ENCODE peak calls at places on chromosomes 13 and 19, in ten cellular contexts. One of them, this sample, is unnamed.

GRCh38 chr19:4232614-4233281 is 3.4 kb downstream of the EBI3 start:
- DNase-seq in sigmoid colon: no peak
- DNase-seq in transverse colon: no peak
- DNase-seq in GM12892: no peak
- DNase-seq in esophagus muscularis mucosa: no peak
- DNase-seq in GM23338: no peak
- DNase-seq in suprapubic skin: no peak
- DNase-seq in prostate gland: no peak
- DNase-seq in breast epithelium: no peak
- DNase-seq in Panc1: no peak
- DNase-seq in this sample: no peak

GRCh38 chr13:90510319-90510718 is 837.2 kb upstream of the MIR17HG start:
- DNase-seq in sigmoid colon: no peak
- DNase-seq in transverse colon: no peak
- DNase-seq in GM12892: no peak
- DNase-seq in esophagus muscularis mucosa: no peak
- DNase-seq in GM23338: no peak
- DNase-seq in suprapubic skin: no peak
- DNase-seq in prostate gland: no peak
- DNase-seq in breast epithelium: no peak
- DNase-seq in Panc1: no peak
- DNase-seq in this sample: no peak

GRCh38 chr13:75299206-75299605 is 182.8 kb downstream of the TBC1D4 start:
- DNase-seq in sigmoid colon: no peak
- DNase-seq in transverse colon: no peak
- DNase-seq in GM12892: no peak
- DNase-seq in esophagus muscularis mucosa: no peak
- DNase-seq in GM23338: no peak
- DNase-seq in suprapubic skin: no peak
- DNase-seq in prostate gland: no peak
- DNase-seq in breast epithelium: no peak
- DNase-seq in Panc1: no peak
- DNase-seq in this sample: no peak

GRCh38 chr19:21940684-21941083 is 70.1 kb downstream of the ZNF208 start:
- DNase-seq in sigmoid colon: no peak
- DNase-seq in transverse colon: no peak
- DNase-seq in GM12892: no peak
- DNase-seq in esophagus muscularis mucosa: no peak
- DNase-seq in GM23338: no peak
- DNase-seq in suprapubic skin: no peak
- DNase-seq in prostate gland: no peak
- DNase-seq in breast epithelium: no peak
- DNase-seq in Panc1: no peak
- DNase-seq in this sample: no peak

GRCh38 chr13:52455677-52456041 is 381 bp downstream of the CKAP2 start:
- DNase-seq in sigmoid colon: peak
- DNase-seq in transverse colon: peak
- DNase-seq in GM12892: peak
- DNase-seq in esophagus muscularis mucosa: peak
- DNase-seq in GM23338: peak
- DNase-seq in suprapubic skin: peak
- DNase-seq in prostate gland: peak
- DNase-seq in breast epithelium: no peak
- DNase-seq in Panc1: peak
- DNase-seq in this sample: peak

GRCh38 chr13:111171629-111172028 is 56.5 kb downstream of the ARHGEF7 start:
- DNase-seq in sigmoid colon: no peak
- DNase-seq in transverse colon: no peak
- DNase-seq in GM12892: no peak
- DNase-seq in esophagus muscularis mucosa: no peak
- DNase-seq in GM23338: no peak
- DNase-seq in suprapubic skin: no peak
- DNase-seq in prostate gland: no peak
- DNase-seq in breast epithelium: no peak
- DNase-seq in Panc1: no peak
- DNase-seq in this sample: no peak

GRCh38 chr13:25686831-25687495 is 315.2 kb downstream of the ATP8A2 start:
- DNase-seq in sigmoid colon: no peak
- DNase-seq in transverse colon: no peak
- DNase-seq in GM12892: no peak
- DNase-seq in esophagus muscularis mucosa: peak
- DNase-seq in GM23338: no peak
- DNase-seq in suprapubic skin: no peak
- DNase-seq in prostate gland: no peak
- DNase-seq in breast epithelium: no peak
- DNase-seq in Panc1: no peak
- DNase-seq in this sample: no peak

GRCh38 chr13:110244926-110245325 is 62.0 kb downstream of the COL4A1 start:
- DNase-seq in sigmoid colon: no peak
- DNase-seq in transverse colon: no peak
- DNase-seq in GM12892: no peak
- DNase-seq in esophagus muscularis mucosa: peak
- DNase-seq in GM23338: no peak
- DNase-seq in suprapubic skin: no peak
- DNase-seq in prostate gland: no peak
- DNase-seq in breast epithelium: no peak
- DNase-seq in Panc1: no peak
- DNase-seq in this sample: no peak

GRCh38 chr19:41205995-41206394 is 13.0 kb downstream of the CYP2S1 start:
- DNase-seq in sigmoid colon: no peak
- DNase-seq in transverse colon: no peak
- DNase-seq in GM12892: no peak
- DNase-seq in esophagus muscularis mucosa: no peak
- DNase-seq in GM23338: no peak
- DNase-seq in suprapubic skin: no peak
- DNase-seq in prostate gland: no peak
- DNase-seq in breast epithelium: no peak
- DNase-seq in Panc1: no peak
- DNase-seq in this sample: no peak

GRCh38 chr13:25214371-25215252 is 42.5 kb upstream of the AMER2 start:
- DNase-seq in sigmoid colon: peak
- DNase-seq in transverse colon: no peak
- DNase-seq in GM12892: no peak
- DNase-seq in esophagus muscularis mucosa: no peak
- DNase-seq in GM23338: peak
- DNase-seq in suprapubic skin: no peak
- DNase-seq in prostate gland: no peak
- DNase-seq in breast epithelium: no peak
- DNase-seq in Panc1: no peak
- DNase-seq in this sample: no peak

DNA sequence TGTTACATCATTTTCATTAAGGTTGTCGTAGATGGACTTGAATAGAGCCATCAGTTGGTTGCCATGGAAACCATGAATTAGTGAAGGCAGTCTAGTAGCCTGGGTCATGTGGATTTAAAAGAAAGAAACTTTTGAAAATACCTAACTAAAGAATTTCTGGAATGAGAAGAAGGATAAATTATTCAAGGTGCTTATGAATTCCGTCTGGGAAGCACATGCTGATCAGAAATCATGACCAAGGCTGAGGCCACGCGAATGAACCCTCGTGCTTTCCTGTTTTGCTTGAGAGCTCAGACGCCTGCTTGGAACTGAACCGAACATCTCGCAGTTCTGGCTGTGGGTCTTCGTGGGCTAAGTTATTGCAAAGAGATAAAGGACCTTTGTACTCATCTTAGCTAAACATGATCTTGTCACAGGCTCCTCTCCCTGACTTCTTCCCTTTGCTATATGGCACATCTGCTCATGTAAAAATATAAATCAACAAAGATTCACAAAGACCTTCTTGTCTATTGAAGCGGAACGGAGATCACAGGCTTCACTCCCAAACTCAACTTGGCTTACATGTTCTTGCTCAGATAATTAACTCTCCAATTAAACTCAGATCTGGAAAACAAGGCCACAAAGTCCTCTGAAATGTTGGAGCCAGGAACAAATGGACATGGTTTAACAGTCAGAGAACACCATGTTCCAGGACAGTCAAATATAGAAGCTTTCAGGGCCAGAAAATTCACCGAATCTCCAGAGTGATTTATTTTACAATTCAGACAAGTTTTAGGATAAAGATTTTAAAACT is 140.1 kb downstream of the NUFIP1 start:
- DNase-seq in sigmoid colon: no peak
- DNase-seq in transverse colon: no peak
- DNase-seq in GM12892: no peak
- DNase-seq in esophagus muscularis mucosa: no peak
- DNase-seq in GM23338: peak
- DNase-seq in suprapubic skin: no peak
- DNase-seq in prostate gland: peak
- DNase-seq in breast epithelium: peak
- DNase-seq in Panc1: no peak
- DNase-seq in this sample: no peak
- TF ChIP-seq POLR2AphosphoS5 in sigmoid colon: no peak
- TF ChIP-seq POLR2AphosphoS5 in transverse colon: no peak
- TF ChIP-seq POLR2AphosphoS5 in GM12892: no peak
- TF ChIP-seq POLR2AphosphoS5 in esophagus muscularis mucosa: peak
- TF ChIP-seq POLR2AphosphoS5 in GM23338: no peak
- TF ChIP-seq POLR2AphosphoS5 in suprapubic skin: no peak
- TF ChIP-seq POLR2AphosphoS5 in prostate gland: peak
- TF ChIP-seq POLR2AphosphoS5 in breast epithelium: no peak
- TF ChIP-seq POLR2AphosphoS5 in Panc1: no peak
- TF ChIP-seq POLR2AphosphoS5 in this sample: peak

GRCh38 chr13:49637989-49638388 is 9.7 kb downstream of the ARL11 start:
- DNase-seq in sigmoid colon: no peak
- DNase-seq in transverse colon: no peak
- DNase-seq in GM12892: no peak
- DNase-seq in esophagus muscularis mucosa: no peak
- DNase-seq in GM23338: no peak
- DNase-seq in suprapubic skin: no peak
- DNase-seq in prostate gland: no peak
- DNase-seq in breast epithelium: no peak
- DNase-seq in Panc1: no peak
- DNase-seq in this sample: no peak

GRCh38 chr13:49638416-49639072 is 10.2 kb downstream of the ARL11 start:
- DNase-seq in sigmoid colon: no peak
- DNase-seq in transverse colon: no peak
- DNase-seq in GM12892: no peak
- DNase-seq in esophagus muscularis mucosa: no peak
- DNase-seq in GM23338: no peak
- DNase-seq in suprapubic skin: no peak
- DNase-seq in prostate gland: no peak
- DNase-seq in breast epithelium: no peak
- DNase-seq in Panc1: no peak
- DNase-seq in this sample: no peak

GRCh38 chr13:49636705-49637104 is 8.4 kb downstream of the ARL11 start:
- DNase-seq in sigmoid colon: no peak
- DNase-seq in transverse colon: no peak
- DNase-seq in GM12892: no peak
- DNase-seq in esophagus muscularis mucosa: no peak
- DNase-seq in GM23338: no peak
- DNase-seq in suprapubic skin: no peak
- DNase-seq in prostate gland: no peak
- DNase-seq in breast epithelium: no peak
- DNase-seq in Panc1: no peak
- DNase-seq in this sample: no peak

GRCh38 chr13:49633687-49634086 is 5.4 kb downstream of the ARL11 start:
- DNase-seq in sigmoid colon: no peak
- DNase-seq in transverse colon: no peak
- DNase-seq in GM12892: no peak
- DNase-seq in esophagus muscularis mucosa: no peak
- DNase-seq in GM23338: no peak
- DNase-seq in suprapubic skin: no peak
- DNase-seq in prostate gland: no peak
- DNase-seq in breast epithelium: no peak
- DNase-seq in Panc1: no peak
- DNase-seq in this sample: no peak

GRCh38 chr13:49635599-49636433 is 7.5 kb downstream of the ARL11 start:
- DNase-seq in sigmoid colon: no peak
- DNase-seq in transverse colon: no peak
- DNase-seq in GM12892: no peak
- DNase-seq in esophagus muscularis mucosa: no peak
- DNase-seq in GM23338: peak
- DNase-seq in suprapubic skin: no peak
- DNase-seq in prostate gland: no peak
- DNase-seq in breast epithelium: no peak
- DNase-seq in Panc1: no peak
- DNase-seq in this sample: peak
- TF ChIP-seq POLR2AphosphoS5 in sigmoid colon: no peak
- TF ChIP-seq POLR2AphosphoS5 in transverse colon: no peak
- TF ChIP-seq POLR2AphosphoS5 in GM12892: no peak
- TF ChIP-seq POLR2AphosphoS5 in esophagus muscularis mucosa: no peak
- TF ChIP-seq POLR2AphosphoS5 in GM23338: peak
- TF ChIP-seq POLR2AphosphoS5 in suprapubic skin: no peak
- TF ChIP-seq POLR2AphosphoS5 in prostate gland: no peak
- TF ChIP-seq POLR2AphosphoS5 in breast epithelium: no peak
- TF ChIP-seq POLR2AphosphoS5 in Panc1: no peak
- TF ChIP-seq POLR2AphosphoS5 in this sample: no peak

GRCh38 chr19:3056454-3057016 is 5.8 kb downstream of the TLE5 start:
- DNase-seq in sigmoid colon: no peak
- DNase-seq in transverse colon: no peak
- DNase-seq in GM12892: no peak
- DNase-seq in esophagus muscularis mucosa: no peak
- DNase-seq in GM23338: no peak
- DNase-seq in suprapubic skin: no peak
- DNase-seq in prostate gland: no peak
- DNase-seq in breast epithelium: no peak
- DNase-seq in Panc1: no peak
- DNase-seq in this sample: no peak
- TF ChIP-seq POLR2AphosphoS5 in sigmoid colon: no peak
- TF ChIP-seq POLR2AphosphoS5 in transverse colon: no peak
- TF ChIP-seq POLR2AphosphoS5 in GM12892: peak
- TF ChIP-seq POLR2AphosphoS5 in esophagus muscularis mucosa: no peak
- TF ChIP-seq POLR2AphosphoS5 in GM23338: no peak
- TF ChIP-seq POLR2AphosphoS5 in suprapubic skin: no peak
- TF ChIP-seq POLR2AphosphoS5 in prostate gland: no peak
- TF ChIP-seq POLR2AphosphoS5 in breast epithelium: no peak
- TF ChIP-seq POLR2AphosphoS5 in Panc1: no peak
- TF ChIP-seq POLR2AphosphoS5 in this sample: no peak

GRCh38 chr19:35042954-35043604 is 1.6 kb downstream of the HPN start:
- DNase-seq in sigmoid colon: no peak
- DNase-seq in transverse colon: no peak
- DNase-seq in GM12892: no peak
- DNase-seq in esophagus muscularis mucosa: no peak
- DNase-seq in GM23338: no peak
- DNase-seq in suprapubic skin: no peak
- DNase-seq in prostate gland: no peak
- DNase-seq in breast epithelium: no peak
- DNase-seq in Panc1: no peak
- DNase-seq in this sample: no peak

GRCh38 chr19:35040826-35041547 is 534 bp upstream of the HPN start:
- DNase-seq in sigmoid colon: peak
- DNase-seq in transverse colon: peak
- DNase-seq in GM12892: no peak
- DNase-seq in esophagus muscularis mucosa: peak
- DNase-seq in GM23338: peak
- DNase-seq in suprapubic skin: peak
- DNase-seq in prostate gland: peak
- DNase-seq in breast epithelium: peak
- DNase-seq in Panc1: no peak
- DNase-seq in this sample: peak

GRCh38 chr19:35040474-35040825 is 1.1 kb upstream of the HPN start:
- DNase-seq in sigmoid colon: no peak
- DNase-seq in transverse colon: no peak
- DNase-seq in GM12892: no peak
- DNase-seq in esophagus muscularis mucosa: no peak
- DNase-seq in GM23338: no peak
- DNase-seq in suprapubic skin: no peak
- DNase-seq in prostate gland: no peak
- DNase-seq in breast epithelium: no peak
- DNase-seq in Panc1: no peak
- DNase-seq in this sample: no peak

GRCh38 chr19:35042056-35042730 is 672 bp downstream of the HPN start:
- DNase-seq in sigmoid colon: no peak
- DNase-seq in transverse colon: no peak
- DNase-seq in GM12892: no peak
- DNase-seq in esophagus muscularis mucosa: no peak
- DNase-seq in GM23338: no peak
- DNase-seq in suprapubic skin: no peak
- DNase-seq in prostate gland: no peak
- DNase-seq in breast epithelium: no peak
- DNase-seq in Panc1: no peak
- DNase-seq in this sample: peak

GRCh38 chr19:35041548-35042055 is at the start of gene HPN:
- DNase-seq in sigmoid colon: no peak
- DNase-seq in transverse colon: no peak
- DNase-seq in GM12892: no peak
- DNase-seq in esophagus muscularis mucosa: no peak
- DNase-seq in GM23338: peak
- DNase-seq in suprapubic skin: no peak
- DNase-seq in prostate gland: peak
- DNase-seq in breast epithelium: no peak
- DNase-seq in Panc1: no peak
- DNase-seq in this sample: peak
- TF ChIP-seq POLR2AphosphoS5 in sigmoid colon: no peak
- TF ChIP-seq POLR2AphosphoS5 in transverse colon: no peak
- TF ChIP-seq POLR2AphosphoS5 in GM12892: no peak
- TF ChIP-seq POLR2AphosphoS5 in esophagus muscularis mucosa: no peak
- TF ChIP-seq POLR2AphosphoS5 in GM23338: peak
- TF ChIP-seq POLR2AphosphoS5 in suprapubic skin: no peak
- TF ChIP-seq POLR2AphosphoS5 in prostate gland: no peak
- TF ChIP-seq POLR2AphosphoS5 in breast epithelium: no peak
- TF ChIP-seq POLR2AphosphoS5 in Panc1: no peak
- TF ChIP-seq POLR2AphosphoS5 in this sample: peak